ENCODE peak calls at places on chromosomes 7 and 10, in nine cellular contexts. Q, N, V, J, O, K, G, Z and B are unnamed samples.

GRCh38 chr10:86868353-86868752 is 89.1 kb downstream of the MMRN2 start:
- DNase-seq in G (no peak), N (peak), J (no peak), Z (peak), O (no peak), V (peak), K (no peak), Q (no peak), B (no peak)

GRCh38 chr7:7843240-7843639 is 124.8 kb upstream of the RPA3 start:
- DNase-seq in O (no peak), Q (no peak), J (no peak), K (no peak), Z (no peak), N (no peak), V (no peak), G (no peak), B (no peak)

GRCh38 chr7:17056491-17057142 is 174.8 kb upstream of the AGR3 start:
- DNase-seq in O (no peak), K (no peak), G (no peak), J (no peak), Z (peak), N (peak), Q (no peak), V (no peak), B (no peak)

GRCh38 chr7:20776942-20777341 is 9.7 kb downstream of the SP8 start:
- DNase-seq in O (no peak), V (no peak), Q (no peak), J (no peak), Z (no peak), G (no peak), K (no peak), N (no peak), B (no peak)

GRCh38 chr7:68411742-68412141 is 1186.5 kb upstream of the AUTS2 start:
- DNase-seq in K (no peak), V (no peak), Z (no peak), N (no peak), O (no peak), Q (no peak), G (no peak), J (no peak), B (no peak)

GRCh38 chr10:121556918-121557573 is 41.2 kb downstream of the FGFR2 start:
- DNase-seq in Q (no peak), O (no peak), Z (no peak), V (no peak), K (no peak), N (no peak), G (no peak), J (no peak), B (no peak)

GRCh38 chr7:115015619-115016018 is 93.7 kb downstream of the MDFIC start:
- DNase-seq in Q (no peak), N (peak), V (no peak), Z (peak), J (peak), G (no peak), O (no peak), K (peak), B (no peak)

GRCh38 chr10:86599729-86600128 is 54.6 kb upstream of the OPN4 start:
- DNase-seq in G (peak), O (no peak), N (no peak), V (no peak), Q (no peak), K (peak), J (no peak), Z (no peak), B (no peak)

GRCh38 chr10:49360271-49361177 is 35.4 kb downstream of the DRGX start:
- DNase-seq in Z (no peak), O (peak), N (no peak), G (peak), K (no peak), V (no peak), Q (no peak), J (no peak), B (no peak)

GRCh38 chr7:47816647-47817046 is 131.6 kb downstream of the PKD1L1 start:
- DNase-seq in K (peak), Z (peak), G (no peak), N (peak), V (no peak), Q (no peak), J (no peak), O (no peak), B (no peak)

GRCh38 chr7:117176311-117176710 is 146.5 kb downstream of the WNT2 start:
- DNase-seq in V (no peak), N (no peak), J (no peak), Z (no peak), O (no peak), G (no peak), K (no peak), Q (no peak), B (no peak)

GRCh38 chr10:99457808-99458207 is 27.4 kb upstream of the GOT1 start:
- DNase-seq in O (no peak), G (no peak), V (no peak), Z (peak), N (peak), J (no peak), Q (no peak), K (no peak), B (no peak)

GRCh38 chr7:6437251-6437650 is 10.5 kb downstream of the DAGLB start:
- DNase-seq in Q (no peak), J (no peak), N (no peak), Z (no peak), G (no peak), V (no peak), O (no peak), K (no peak), B (no peak)

GRCh38 chr7:132755538-132756481 is 179.5 kb upstream of the PLXNA4 start:
- DNase-seq in J (no peak), G (no peak), V (no peak), K (peak), N (peak), Q (no peak), O (no peak), Z (no peak), B (no peak)

GRCh38 chr7:115679976-115680375 is 350.6 kb downstream of the TFEC start:
- DNase-seq in Q (no peak), G (peak), K (no peak), V (peak), O (no peak), Z (peak), J (no peak), N (peak), B (no peak)

GRCh38 chr7:43076189-43076605 is 36.2 kb upstream of the HECW1 start:
- DNase-seq in Q (no peak), J (no peak), G (no peak), Z (peak), V (no peak), K (no peak), O (no peak), N (no peak), B (no peak)

GRCh38 chr7:31373337-31374289 is 33.1 kb upstream of the NEUROD6 start:
- DNase-seq in J (peak), K (peak), Z (peak), G (peak), Q (no peak), N (peak), O (no peak), V (peak), B (no peak)

GRCh38 chr10:99347672-99348071 is 18.5 kb downstream of the CNNM1 start:
- DNase-seq in K (no peak), O (no peak), V (no peak), Z (no peak), J (no peak), G (no peak), Q (no peak), N (no peak), B (no peak)

GRCh38 chr7:36855330-36855729 is 131.0 kb upstream of the AOAH start:
- DNase-seq in Z (no peak), K (no peak), Q (no peak), N (no peak), V (no peak), O (no peak), J (no peak), G (no peak), B (no peak)

GRCh38 chr10:101011517-101012423 is 12.2 kb downstream of the LZTS2 start:
- DNase-seq in Q (no peak), O (no peak), J (no peak), K (no peak), G (no peak), Z (peak), V (no peak), N (no peak), B (peak)

GRCh38 chr7:82926477-82926876 is 236.2 kb downstream of the PCLO start:
- DNase-seq in J (no peak), O (no peak), G (no peak), N (no peak), Q (no peak), Z (no peak), V (no peak), K (no peak), B (no peak)

GRCh38 chr7:8433477-8434289 is at the start of gene NXPH1:
- DNase-seq in Z (peak), K (no peak), J (no peak), N (no peak), Q (no peak), V (peak), O (no peak), G (no peak), B (no peak)

GRCh38 chr10:1602037-1602471 is 135.3 kb downstream of the ADARB2 start:
- DNase-seq in V (no peak), Z (no peak), G (no peak), K (no peak), J (no peak), N (no peak), O (no peak), Q (no peak), B (no peak)

GRCh38 chr10:70773965-70774809 is 11.0 kb downstream of the TBATA start:
- DNase-seq in Q (no peak), Z (no peak), J (no peak), K (no peak), V (no peak), N (no peak), G (no peak), O (no peak), B (no peak)

GRCh38 chr10:91925022-91925320 is 1.4 kb downstream of the BTAF1 start:
- DNase-seq in N (no peak), J (no peak), Z (no peak), O (no peak), G (no peak), K (no peak), V (no peak), Q (no peak), B (no peak)

GRCh38 chr10:130990536-130990935 is 321.0 kb downstream of the TCERG1L start:
- DNase-seq in Z (no peak), N (no peak), G (no peak), K (no peak), Q (no peak), O (no peak), V (no peak), J (no peak), B (no peak)

GRCh38 chr10:19656420-19657042 is 159.7 kb upstream of the PLXDC2 start:
- DNase-seq in O (no peak), V (no peak), N (no peak), K (no peak), Q (no peak), Z (peak), J (no peak), G (no peak), B (no peak)

GRCh38 chr10:67976292-67977245 is 92.1 kb downstream of the SIRT1 start:
- DNase-seq in O (peak), G (no peak), Z (no peak), V (no peak), J (no peak), Q (no peak), K (no peak), N (no peak), B (no peak)

GRCh38 chr7:77665161-77665560 is 31.1 kb upstream of the RSBN1L start:
- DNase-seq in G (no peak), Q (no peak), O (no peak), Z (peak), J (no peak), N (no peak), K (no peak), V (no peak), B (no peak)

GRCh38 chr7:121140790-121141189 is 152.3 kb downstream of the CPED1 start:
- DNase-seq in K (no peak), Q (no peak), O (no peak), Z (no peak), J (no peak), G (no peak), N (no peak), V (no peak), B (no peak)

GRCh38 chr10:95445837-95446347 is 115.3 kb downstream of the SORBS1 start:
- DNase-seq in J (peak), Q (no peak), O (no peak), V (peak), Z (peak), N (peak), K (peak), G (peak), B (no peak)

GRCh38 chr10:132293416-132294195 is 14.1 kb downstream of the STK32C start:
- DNase-seq in K (no peak), Z (no peak), O (no peak), V (no peak), N (no peak), G (no peak), Q (peak), J (no peak), B (peak)

GRCh38 chr7:66150471-66150870 is 35.8 kb downstream of the CRCP start:
- DNase-seq in G (peak), Q (no peak), K (no peak), N (peak), V (no peak), Z (peak), J (peak), O (peak), B (no peak)

GRCh38 chr7:156178214-156178613 is 366.0 kb upstream of the SHH start:
- DNase-seq in J (no peak), N (no peak), V (no peak), Q (peak), Z (no peak), G (no peak), O (no peak), K (no peak), B (no peak)

GRCh38 chr10:37821237-37821636 is 36.2 kb downstream of the ZNF248 start:
- DNase-seq in V (no peak), Z (no peak), G (no peak), Q (no peak), O (no peak), K (no peak), J (no peak), N (no peak), B (no peak)

GRCh38 chr10:84185526-84186175 is 8.7 kb upstream of the CDHR1 start:
- DNase-seq in O (no peak), N (no peak), Q (peak), G (no peak), Z (no peak), V (no peak), J (no peak), K (no peak), B (no peak)

GRCh38 chr7:16268821-16269768 is 152.2 kb downstream of the CRPPA start:
- DNase-seq in V (no peak), G (no peak), K (no peak), N (peak), Z (peak), O (no peak), Q (no peak), J (peak), B (no peak)

GRCh38 chr10:96829029-96829773 is 2.9 kb upstream of the LCOR start:
- DNase-seq in Q (no peak), K (no peak), G (no peak), N (no peak), V (no peak), O (no peak), J (no peak), Z (no peak), B (no peak)